ENCODE peak calls at places on chromosome 6, in six cellular contexts. Z is astrocyte, V is uterus, X is fibroblast of lung, B is fibroblast of pulmonary artery, A is choroid plexus epithelial cell. H is an unnamed sample.

GRCh38 chr6:168265827-168266815 is 53.5 kb downstream of the DACT2 start:
- DNase-seq in X (no peak), B (no peak), A (no peak), Z (no peak), V (no peak), H (no peak)

GRCh38 chr6:136927313-136927712 is 5.2 kb downstream of the SLC35D3 start:
- DNase-seq in Z (no peak), X (no peak), V (no peak), B (peak), A (peak), H (no peak)

GRCh38 chr6:64445038-64445437 is 809.4 kb downstream of the PHF3 start:
- DNase-seq in A (no peak), Z (no peak), V (no peak), B (no peak), X (no peak), H (no peak)

GRCh38 chr6:100134703-100135102 is 140.7 kb upstream of the MCHR2 start:
- DNase-seq in A (peak), X (peak), B (peak), V (no peak), Z (peak), H (peak)

GRCh38 chr6:13814938-13815575 is 700 bp upstream of the MCUR1 start:
- DNase-seq in V (no peak), B (peak), A (peak), X (no peak), Z (no peak), H (peak)

GRCh38 chr6:27617700-27618689 is 145.1 kb upstream of the ZNF184 start:
- DNase-seq in Z (peak), V (no peak), X (peak), A (peak), B (peak), H (peak)

GRCh38 chr6:3625980-3626533 is 125.5 kb downstream of the PXDC1 start:
- DNase-seq in A (no peak), Z (no peak), X (no peak), B (no peak), V (no peak), H (no peak)

GRCh38 chr6:124669713-124670480 is 292.3 kb upstream of the RNF217 start:
- DNase-seq in Z (peak), B (no peak), A (peak), X (peak), V (no peak), H (peak)

GRCh38 chr6:72621243-72622093 is at the start of gene KCNQ5:
- DNase-seq in Z (no peak), V (no peak), A (peak), X (peak), B (no peak), H (no peak)

GRCh38 chr6:7909323-7910276 is 988 bp downstream of the TXNDC5 start:
- DNase-seq in Z (peak), X (peak), B (peak), A (peak), V (no peak), H (peak)

GRCh38 chr6:144331610-144332009 is 46.5 kb downstream of the UTRN start:
- DNase-seq in X (peak), A (peak), B (peak), V (no peak), Z (peak), H (no peak)

GRCh38 chr6:43914272-43915147 is 144.5 kb downstream of the VEGFA start:
- DNase-seq in Z (no peak), A (no peak), V (no peak), X (no peak), B (no peak), H (no peak)

GRCh38 chr6:139164001-139164400 is 29.1 kb downstream of the HECA start:
- DNase-seq in B (no peak), A (no peak), Z (no peak), X (no peak), V (no peak), H (no peak)

GRCh38 chr6:169177516-169178196 is 76.0 kb downstream of the THBS2 start:
- DNase-seq in V (no peak), B (peak), A (peak), Z (no peak), X (peak), H (no peak)

GRCh38 chr6:104623052-104623690 is 236.5 kb downstream of the HACE1 start:
- DNase-seq in V (no peak), Z (no peak), X (no peak), B (no peak), A (peak), H (no peak)

GRCh38 chr6:32220021-32220420 is 3.8 kb downstream of the NOTCH4 start:
- DNase-seq in X (no peak), V (no peak), Z (no peak), A (no peak), B (no peak), H (no peak)

GRCh38 chr6:155993248-155993647 is 537.6 kb upstream of the NOX3 start:
- DNase-seq in B (no peak), X (no peak), A (no peak), V (no peak), Z (no peak), H (no peak)

GRCh38 chr6:98841589-98842488 is 7.5 kb downstream of the POU3F2 start:
- DNase-seq in X (peak), V (no peak), A (no peak), B (no peak), Z (peak), H (no peak)

GRCh38 chr6:13787146-13787545 is 27.2 kb downstream of the MCUR1 start:
- DNase-seq in A (peak), X (peak), V (no peak), B (peak), Z (peak), H (peak)

GRCh38 chr6:28979679-28980078 is 25.4 kb downstream of the ZNF311 start:
- DNase-seq in X (no peak), B (no peak), Z (no peak), V (no peak), A (no peak), H (no peak)

GRCh38 chr6:20893415-20893814 is 359.2 kb downstream of the CDKAL1 start:
- DNase-seq in Z (no peak), V (no peak), X (no peak), B (no peak), A (no peak), H (no peak)

GRCh38 chr6:109118337-109118736 is 23.0 kb downstream of the CEP57L1 start:
- DNase-seq in B (no peak), Z (no peak), X (no peak), V (no peak), A (no peak), H (no peak)

GRCh38 chr6:109124219-109124618 is 28.9 kb downstream of the CEP57L1 start:
- DNase-seq in V (no peak), A (no peak), Z (no peak), B (no peak), X (no peak), H (no peak)

GRCh38 chr6:109117346-109118035 is 22.2 kb downstream of the CEP57L1 start:
- DNase-seq in Z (no peak), X (no peak), A (no peak), B (no peak), V (no peak), H (peak)

GRCh38 chr6:109121411-109121810 is 26.1 kb downstream of the CEP57L1 start:
- DNase-seq in A (peak), Z (peak), X (peak), V (no peak), B (peak), H (peak)

DNA sequence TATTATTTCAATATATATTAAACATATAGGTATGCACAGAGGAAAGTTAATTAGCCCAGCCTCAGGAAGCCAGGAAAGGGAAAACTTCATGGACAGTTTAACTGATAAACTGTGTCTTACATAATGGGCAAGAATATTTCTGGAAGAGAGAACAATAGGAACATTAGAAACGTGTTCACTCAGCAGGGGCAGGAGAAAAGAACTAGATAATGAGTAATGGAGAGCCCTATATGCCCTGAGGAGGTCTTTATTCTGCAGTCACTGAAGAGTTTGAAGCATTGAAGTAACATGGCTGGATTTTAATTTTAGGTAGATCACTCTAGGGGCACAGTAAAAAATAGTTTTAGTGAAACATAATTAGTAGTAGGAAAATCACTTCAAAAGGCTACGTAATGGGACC is 23.6 kb downstream of the CEP57L1 start:
- DNase-seq in B (no peak), X (no peak), Z (no peak), V (no peak), A (no peak), H (no peak)
- H3K4me3 ChIP-seq in B (no peak), X (no peak), Z (no peak), V (no peak), A (no peak), H (no peak)

DNA sequence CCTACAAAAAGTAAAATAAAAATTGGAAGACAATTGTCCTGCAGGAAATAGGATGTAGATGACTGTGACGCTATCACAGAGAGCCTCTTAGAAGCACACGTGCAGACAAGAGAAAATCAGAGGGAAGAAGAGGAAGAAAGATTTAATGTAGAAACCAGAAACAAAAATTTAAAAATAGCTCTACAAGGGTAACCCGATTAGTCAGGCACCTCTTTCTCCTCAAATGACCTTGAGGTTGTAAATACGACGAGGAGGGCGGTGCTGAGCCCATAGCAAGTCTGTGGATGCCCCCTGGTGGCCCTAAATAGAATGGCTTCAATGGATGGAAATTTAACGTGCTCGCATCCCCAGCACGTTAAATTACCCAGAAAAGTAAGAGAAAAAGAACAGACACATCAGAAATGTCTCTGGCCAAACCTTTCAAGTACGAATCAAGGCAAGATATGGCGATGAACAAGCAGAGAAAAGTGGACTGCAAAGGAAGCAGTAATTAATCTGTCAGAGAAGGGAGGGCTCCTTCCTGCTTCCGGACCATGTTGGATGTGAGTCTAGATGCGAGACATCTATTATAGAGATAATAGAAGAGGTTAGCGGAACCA is 4.2 kb upstream of the PRPH2 start:
- DNase-seq in V (peak), Z (peak), X (peak), B (peak), A (peak), H (peak)
- H3K4me3 ChIP-seq in V (peak), Z (peak), X (peak), B (peak), A (peak), H (peak)

DNA sequence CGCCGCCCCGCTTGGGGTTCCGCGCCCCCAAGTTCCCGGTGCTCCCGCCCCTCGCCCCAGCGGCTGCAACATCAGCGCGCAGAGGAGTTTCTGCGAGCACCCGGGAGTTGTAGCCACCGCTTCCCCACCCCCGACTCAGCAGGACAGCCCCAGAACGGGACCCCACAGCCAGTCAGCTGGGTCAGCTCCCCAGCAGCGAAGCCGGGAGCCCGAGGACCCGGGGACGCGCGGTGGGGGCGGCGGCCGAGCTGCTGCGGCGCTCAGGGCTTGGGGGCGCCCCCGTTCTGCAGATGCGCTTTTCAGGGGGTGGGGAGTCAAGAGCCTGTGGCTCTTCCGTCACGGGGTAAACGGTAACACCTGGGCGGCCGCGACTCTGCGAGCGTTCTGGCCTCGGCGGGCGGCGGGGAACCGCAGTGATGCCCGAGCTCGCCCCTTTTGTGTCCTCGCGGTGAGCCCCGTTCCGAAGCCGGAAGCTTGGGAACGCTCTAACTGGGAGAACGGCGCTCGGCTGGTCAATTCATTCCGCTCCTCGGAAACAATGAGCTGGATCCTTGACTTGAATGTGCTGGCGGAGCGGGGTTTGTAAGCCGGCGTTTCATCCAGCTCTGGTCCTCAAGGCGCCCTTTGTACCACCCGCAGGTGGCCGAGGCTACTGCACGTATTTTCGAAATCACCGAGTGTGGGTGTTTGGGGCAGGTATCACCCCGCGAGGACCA is 775 bp downstream of the PLEKHG1 start:
- DNase-seq in A (peak), X (peak), B (peak), Z (peak), V (peak), H (peak)
- H3K4me3 ChIP-seq in A (peak), X (peak), B (peak), Z (peak), V (peak), H (peak)

GRCh38 chr6:79946242-79946641 is 1.1 kb downstream of the ELOVL4 start:
- DNase-seq in Z (peak), V (no peak), A (peak), B (peak), X (peak), H (peak)
- H3K4me3 ChIP-seq in Z (peak), V (peak), A (peak), B (peak), X (peak), H (peak)

GRCh38 chr6:112030965-112031660 is 22.8 kb upstream of the CCN6 start:
- DNase-seq in A (no peak), Z (no peak), B (no peak), V (no peak), X (no peak), H (no peak)
- H3K4me3 ChIP-seq in A (no peak), Z (no peak), B (no peak), V (no peak), X (no peak), H (no peak)

H was measured in fibroblast of mammary gland.